ENCODE peak calls at places on chromosomes 16 and 17, in eight cellular contexts. T is psoas muscle; O is H54; Q is epithelial cell of prostate; X is stimulated activated CD8-positive, alpha-beta memory T cell treated with anti-CD3 and anti-CD28 coated beads, Interleukin-15, amount 100 ng/mL, for 24 hours; L is activated CD4-positive, alpha-beta T cell treated with anti-CD3 and anti-CD28 coated beads for 4 hours; D is tibial artery; S is substantia nigra. J is an unnamed sample.

GRCh38 chr17:39809221-39809620 is 54.9 kb downstream of the IKZF3 start:
- DNase-seq in T (no peak), O (no peak), Q (no peak), X (no peak), L (no peak), D (no peak), S (no peak), J (no peak)

GRCh38 chr17:81031571-81032550 is 3.1 kb upstream of the BAIAP2 start:
- DNase-seq in T (peak; percentile 44), O (no peak), Q (no peak), X (no peak), L (no peak), D (no peak), S (no peak), J (no peak)

GRCh38 chr16:2858245-2859025 is 465 bp upstream of the PRSS22 start:
- DNase-seq in T (peak; percentile 37), O (no peak), Q (no peak), X (no peak), L (no peak), D (peak; percentile 58), S (no peak), J (no peak)

GRCh38 chr17:28180449-28180848 is 138.0 kb downstream of the NLK start:
- DNase-seq in T (no peak), O (no peak), Q (no peak), X (no peak), L (no peak), D (no peak), S (no peak), J (no peak)

GRCh38 chr17:14323522-14323981 is 22.7 kb downstream of the HS3ST3B1 start:
- DNase-seq in T (no peak), O (no peak), Q (no peak), X (no peak), L (no peak), D (no peak), S (no peak), J (no peak)

GRCh38 chr17:35245196-35245486 is 2.3 kb downstream of the SLFN5 start:
- DNase-seq in T (no peak), O (peak; percentile 32), Q (peak; percentile 81), X (no peak), L (no peak), D (no peak), S (no peak), J (no peak)

GRCh38 chr17:78831688-78832540 is 8.7 kb downstream of the USP36 start:
- DNase-seq in T (no peak), O (no peak), Q (no peak), X (no peak), L (no peak), D (no peak), S (no peak), J (no peak)

GRCh38 chr17:44830359-44831269 is 527 bp upstream of the GJC1 start:
- DNase-seq in T (no peak), O (no peak), Q (no peak), X (no peak), L (peak; percentile 28), D (peak; percentile 68), S (no peak), J (no peak)

GRCh38 chr16:785563-786535 is 2.3 kb downstream of the RPUSD1 start:
- DNase-seq in T (peak; percentile 81), O (no peak), Q (no peak), X (peak; percentile 72), L (peak; percentile 73), D (no peak), S (peak; percentile 35), J (peak; percentile 75)

GRCh38 chr16:4217246-4218131 is 24.4 kb downstream of the SRL start:
- DNase-seq in T (peak; percentile 84), O (no peak), Q (no peak), X (no peak), L (no peak), D (peak; percentile 81), S (peak; percentile 4), J (peak; percentile 75)

GRCh38 chr16:14329727-14330363 is 258.7 kb downstream of the MRTFB start:
- DNase-seq in T (no peak), O (no peak), Q (no peak), X (no peak), L (no peak), D (no peak), S (no peak), J (no peak)

GRCh38 chr16:71669926-71670536 is 44.0 kb downstream of the MARVELD3 start:
- DNase-seq in T (no peak), O (no peak), Q (no peak), X (no peak), L (no peak), D (no peak), S (no peak), J (no peak)

GRCh38 chr17:18259621-18260331 is 686 bp upstream of the MIEF2 start:
- DNase-seq in T (no peak), O (peak; percentile 81), Q (peak; percentile 81), X (no peak), L (no peak), D (no peak), S (no peak), J (no peak)